ENCODE peak calls at places on chromosomes 11 and 22, in eight cellular contexts. I is A549, Z is kidney, F is OCI-LY7, C is stomach, U is cardiac muscle cell, O is left ventricle myocardium inferior, A is ovary. V is an unnamed sample. For H3K4me1, the result is how much of the 10 kb centered on the place peaks cover.

GRCh38 chr11:102254047-102254446 is 63.2 kb upstream of the BIRC3 start:
- DNase-seq in O (no peak), I (peak), A (no peak), U (no peak), Z (no peak), F (peak), C (no peak), V (no peak)

GRCh38 chr11:58576792-58577440 is 1.3 kb upstream of the LPXN start:
- DNase-seq in I (peak), A (no peak), Z (no peak), O (no peak), U (peak), F (peak), C (no peak), V (no peak)

GRCh38 chr11:72688486-72688885 is 14.3 kb upstream of the PDE2A start:
- DNase-seq in A (no peak), Z (peak), I (no peak), U (no peak), F (no peak), O (no peak), C (no peak), V (no peak)

GRCh38 chr11:108616549-108616948 is 23.0 kb upstream of the EXPH5 start:
- DNase-seq in F (no peak), O (no peak), Z (no peak), C (no peak), U (peak), I (peak), A (no peak), V (no peak)

GRCh38 chr22:22745225-22746060 is 101.0 kb downstream of the GGTLC2 start:
- DNase-seq in C (peak), I (peak), A (no peak), F (peak), Z (no peak), O (no peak), U (peak), V (no peak)

GRCh38 chr11:122796128-122796717 is 42.1 kb upstream of the CRTAM start:
- DNase-seq in O (peak), U (peak), C (peak), F (peak), A (no peak), Z (no peak), I (peak), V (no peak)

GRCh38 chr11:111913031-111913861 is 712 bp downstream of the HSPB2 start:
- DNase-seq in O (no peak), I (no peak), F (no peak), Z (peak), A (peak), U (peak), C (no peak), V (peak)

GRCh38 chr11:105609341-105609781 is 512 bp upstream of the GRIA4 start:
- DNase-seq in O (no peak), C (no peak), Z (no peak), A (no peak), I (no peak), F (no peak), U (peak), V (no peak)

GRCh38 chr11:74822187-74822586 is 73.5 kb downstream of the RNF169 start:
- DNase-seq in A (no peak), U (peak), F (no peak), Z (no peak), I (no peak), C (no peak), O (no peak), V (no peak)

GRCh38 chr11:46300270-46300669 is 22.8 kb downstream of the CREB3L1 start:
- DNase-seq in A (no peak), I (no peak), O (no peak), Z (no peak), F (no peak), U (no peak), C (no peak), V (no peak)

GRCh38 chr11:100863080-100863581 is 176.0 kb downstream of the ARHGAP42 start:
- DNase-seq in F (no peak), Z (peak), I (peak), C (peak), A (no peak), O (no peak), U (peak), V (peak)

GRCh38 chr11:63478896-63479295 is 12.1 kb downstream of the PLAAT5 start:
- DNase-seq in U (peak), Z (no peak), I (peak), O (no peak), F (peak), C (peak), A (peak), V (no peak)

GRCh38 chr11:74743640-74744039 is 5.0 kb upstream of the RNF169 start:
- DNase-seq in A (no peak), O (no peak), U (no peak), I (no peak), C (no peak), F (no peak), Z (no peak), V (no peak)

GRCh38 chr11:33857924-33858323 is 34.0 kb downstream of the LMO2 start:
- DNase-seq in F (peak), A (peak), U (peak), I (peak), O (peak), C (peak), Z (peak), V (peak)

GRCh38 chr11:36240178-36240577 is 49.0 kb downstream of the COMMD9 start:
- DNase-seq in C (no peak), Z (no peak), A (no peak), O (no peak), U (peak), F (no peak), I (no peak), V (no peak)

GRCh38 chr22:48588151-48588880 is 1239.4 kb downstream of the BRD1 start:
- DNase-seq in O (no peak), U (no peak), Z (peak), F (no peak), I (no peak), A (no peak), C (no peak), V (no peak)

GRCh38 chr22:42648368-42649260 is 578 bp downstream of the CYB5R3 start:
- DNase-seq in F (peak), U (peak), C (peak), Z (peak), O (peak), I (peak), A (peak), V (peak)

GRCh38 chr22:42649261-42650056 is at the start of gene CYB5R3:
- DNase-seq in A (peak), C (peak), F (peak), I (peak), O (peak), Z (peak), U (peak), V (peak)

GRCh38 chr22:42646569-42647525 is 2.3 kb downstream of the CYB5R3 start:
- DNase-seq in F (no peak), I (no peak), A (peak), O (peak), U (peak), Z (peak), C (peak), V (no peak)

GRCh38 chr22:42645938-42646568 is 3.1 kb downstream of the CYB5R3 start:
- DNase-seq in A (no peak), O (no peak), C (peak), U (no peak), I (no peak), Z (no peak), F (no peak), V (no peak)

GRCh38 chr22:42648017-42648367 is 1.2 kb downstream of the CYB5R3 start:
- DNase-seq in I (no peak), A (no peak), O (no peak), C (no peak), U (no peak), F (no peak), Z (no peak), V (no peak)
- H3K4me1 ChIP-seq in I (under half), A (under half), O (half or more), C (half or more), U (under half), F (under half), Z (under half), V (under half)

GRCh38 chr22:37740455-37741311 is 43.8 kb downstream of the TRIOBP start:
- DNase-seq in A (peak), U (no peak), C (no peak), I (no peak), O (no peak), F (no peak), Z (no peak), V (no peak)
- H3K4me1 ChIP-seq in A (under half), U (under half), C (half or more), I (under half), O (under half), F (under half), Z (under half), V (under half)

GRCh38 chr22:20247608-20248171 is 20.4 kb downstream of the RTN4R start:
- DNase-seq in O (no peak), F (no peak), A (no peak), U (no peak), I (no peak), Z (no peak), C (no peak), V (no peak)
- H3K4me1 ChIP-seq in O (under half), F (under half), A (under half), U (under half), I (under half), Z (under half), C (under half), V (under half)

DNA sequence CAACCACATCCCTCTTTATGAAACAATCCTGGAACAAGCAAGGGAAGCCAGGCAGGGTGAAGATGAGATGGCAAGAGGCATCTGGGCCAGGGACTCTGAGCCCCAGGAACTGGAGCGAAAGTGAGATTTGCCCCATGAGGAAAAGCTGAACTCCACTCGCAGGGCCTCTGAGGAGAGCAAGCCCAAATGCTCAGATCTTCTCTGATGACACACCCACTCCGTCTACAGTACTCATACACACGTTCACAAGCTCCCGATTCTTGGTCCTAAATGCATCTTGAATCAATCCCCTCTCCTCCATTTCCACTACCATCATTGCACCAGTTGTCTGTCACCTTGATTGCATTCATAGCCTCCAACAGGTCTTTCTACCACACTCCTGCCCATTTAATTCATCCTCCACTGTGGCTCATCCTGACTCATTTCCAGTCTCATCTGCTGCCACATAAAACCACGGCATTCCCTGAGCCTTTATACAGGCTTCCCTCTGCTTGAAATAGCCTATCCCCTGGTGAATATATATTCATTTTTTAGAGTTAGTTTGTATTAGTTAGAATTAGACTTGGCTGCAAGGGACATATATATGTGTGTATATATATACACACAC is 1.3 kb upstream of the APOA5 start:
- DNase-seq in I (no peak), U (no peak), Z (no peak), F (no peak), C (no peak), A (no peak), O (no peak), V (no peak)
- H3K4me1 ChIP-seq in I (under half), U (under half), Z (under half), F (under half), C (under half), A (under half), O (under half), V (under half)

GRCh38 chr11:131614514-131615085 is 244.2 kb downstream of the NTM start:
- DNase-seq in C (no peak), O (no peak), U (no peak), A (no peak), Z (no peak), I (no peak), F (no peak), V (no peak)

GRCh38 chr11:131612576-131612975 is 242.2 kb downstream of the NTM start:
- DNase-seq in C (no peak), I (no peak), O (peak), U (no peak), Z (no peak), A (no peak), F (no peak), V (no peak)

GRCh38 chr11:131606936-131607335 is 236.5 kb downstream of the NTM start:
- DNase-seq in C (no peak), F (no peak), A (no peak), O (no peak), Z (no peak), U (no peak), I (no peak), V (no peak)

GRCh38 chr11:131609921-131610320 is 239.5 kb downstream of the NTM start:
- DNase-seq in F (no peak), U (no peak), I (no peak), C (no peak), Z (no peak), O (no peak), A (no peak), V (no peak)

GRCh38 chr11:131609317-131609716 is 238.9 kb downstream of the NTM start:
- DNase-seq in U (peak), I (no peak), C (no peak), F (no peak), A (no peak), Z (no peak), O (no peak), V (no peak)
- H3K4me1 ChIP-seq in U (under half), I (under half), C (under half), F (under half), A (under half), Z (under half), O (under half), V (under half)

DNA sequence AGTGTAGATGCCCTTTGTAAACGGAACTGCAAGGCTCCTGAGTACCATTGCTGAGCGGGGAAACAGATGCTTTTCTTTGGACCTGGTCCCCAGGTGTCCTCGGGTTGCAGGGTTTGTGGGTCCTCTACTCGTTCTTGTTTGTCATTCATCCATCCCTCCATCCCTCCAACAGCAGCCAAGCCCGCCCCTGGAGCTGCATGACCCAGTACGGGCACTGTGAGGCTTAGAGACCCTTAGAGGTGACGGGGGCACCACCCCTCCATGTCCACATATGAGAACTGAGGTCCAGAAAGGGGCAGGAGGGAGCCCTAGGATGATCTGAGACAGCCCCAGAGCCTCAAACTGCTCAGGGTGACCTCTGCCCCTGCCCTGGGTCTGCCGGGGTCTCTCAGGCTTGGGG is 45.4 kb downstream of the WNT11 start:
- DNase-seq in I (no peak), C (no peak), U (no peak), O (no peak), Z (peak), A (no peak), F (no peak), V (no peak)
- H3K4me1 ChIP-seq in I (under half), C (under half), U (under half), O (under half), Z (under half), A (under half), F (under half), V (under half)

DNA sequence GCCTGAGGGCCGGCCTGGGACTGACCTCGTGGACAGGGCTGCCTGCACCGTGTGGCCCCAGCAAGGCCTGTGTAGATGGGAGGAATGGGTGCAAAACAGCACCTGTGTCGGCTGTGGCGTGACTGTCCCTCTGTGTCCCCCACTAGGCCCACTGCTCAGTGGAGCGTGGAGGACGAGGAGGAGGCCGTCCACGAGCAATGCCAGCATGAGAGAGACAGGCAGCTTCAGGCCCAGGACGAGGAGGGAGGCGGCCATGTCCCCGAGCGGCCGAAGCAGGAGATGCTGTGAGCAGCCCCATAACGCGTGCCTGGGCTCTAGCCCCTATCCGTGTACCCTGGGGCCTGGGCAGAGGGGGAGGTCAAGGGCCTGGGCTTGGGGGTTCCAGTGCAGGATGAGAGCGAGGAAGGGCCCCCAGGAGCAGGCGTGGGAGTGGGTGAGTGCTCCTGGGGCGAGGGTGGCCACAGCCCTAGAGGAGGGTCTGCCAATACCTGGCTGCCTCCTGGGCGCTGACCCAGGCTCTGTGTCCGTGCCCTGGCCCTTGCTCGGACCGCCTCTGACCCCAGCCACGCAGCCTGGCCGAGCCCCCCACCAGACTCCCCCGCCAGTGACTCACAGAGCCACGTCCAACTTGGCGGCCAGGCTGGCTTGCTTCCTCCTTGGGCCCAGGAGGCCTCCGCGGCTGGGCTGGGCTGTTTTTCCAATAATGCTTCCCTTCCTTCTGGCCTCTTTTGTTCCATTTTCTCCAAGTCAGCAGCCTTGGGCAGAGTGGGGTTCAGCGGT is 11.6 kb downstream of the PRR33 start:
- DNase-seq in O (peak), I (no peak), Z (peak), U (peak), F (no peak), C (no peak), A (peak), V (peak)
- H3K4me1 ChIP-seq in O (half or more), I (under half), Z (under half), U (under half), F (under half), C (half or more), A (under half), V (under half)

DNA sequence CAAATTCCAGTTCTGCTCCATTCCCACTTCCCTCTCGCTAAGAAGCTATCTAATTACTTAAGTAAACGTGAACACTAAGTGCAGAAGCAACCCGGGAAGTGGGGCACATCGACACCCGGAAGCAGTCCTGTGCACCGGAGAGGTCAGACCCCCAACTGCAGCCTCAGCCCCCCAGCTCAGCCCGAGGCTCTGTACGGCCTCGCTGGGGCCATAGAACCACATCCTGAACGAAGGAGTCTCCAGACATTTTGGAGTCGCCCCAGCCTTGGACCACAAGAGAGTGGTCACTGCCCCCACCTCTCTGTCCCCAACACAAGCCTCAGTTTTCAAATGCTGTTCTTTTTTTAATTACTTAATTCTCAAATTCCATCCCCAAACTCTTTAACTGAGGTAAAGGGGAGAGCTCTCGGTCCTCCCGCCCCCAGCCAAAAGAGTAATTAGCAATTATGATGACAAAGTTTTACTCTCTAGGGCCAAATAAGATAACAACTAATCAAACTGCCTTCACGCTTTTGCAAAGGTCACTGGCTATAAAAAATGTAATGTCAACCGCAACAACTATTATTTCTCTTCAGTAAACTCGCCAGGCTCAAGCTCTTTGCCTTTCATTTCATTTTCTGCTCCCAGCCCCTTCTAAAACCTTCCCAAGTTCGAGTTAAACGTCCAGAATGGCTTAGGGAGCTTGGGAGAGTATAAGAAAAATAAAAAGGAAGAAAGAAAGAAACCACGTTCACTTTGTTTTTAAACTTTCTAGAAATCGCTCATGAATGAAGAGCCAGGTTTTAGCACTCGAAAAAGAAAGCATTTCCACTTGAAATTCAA is 2.2 kb downstream of the PAX6 start:
- DNase-seq in F (no peak), A (no peak), C (no peak), O (no peak), U (no peak), Z (no peak), I (no peak), V (no peak)
- H3K4me1 ChIP-seq in F (under half), A (under half), C (half or more), O (half or more), U (under half), Z (under half), I (under half), V (half or more)

DNA sequence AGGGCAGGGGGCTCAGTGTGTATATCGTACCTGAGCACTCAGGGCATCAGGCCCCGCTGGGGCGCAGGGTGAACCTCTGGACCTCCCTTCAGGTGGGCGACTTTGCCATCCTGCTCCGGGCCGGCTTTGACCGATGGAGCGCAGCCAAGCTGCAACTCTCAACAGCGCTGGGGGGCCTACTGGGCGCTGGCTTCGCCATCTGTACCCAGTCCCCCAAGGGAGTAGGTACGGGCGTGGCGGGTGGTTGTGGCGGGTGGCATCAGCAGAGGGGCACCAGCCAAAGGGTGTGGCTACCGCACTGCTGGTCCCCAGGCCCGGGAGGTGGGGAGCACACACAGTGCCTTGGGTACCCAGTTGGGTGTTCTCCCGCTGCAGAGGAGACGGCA is 6.3 kb downstream of the SLC39A13 start:
- DNase-seq in A (no peak), I (no peak), C (no peak), Z (peak), F (no peak), O (no peak), U (no peak), V (no peak)
- H3K4me1 ChIP-seq in A (under half), I (under half), C (half or more), Z (under half), F (under half), O (half or more), U (under half), V (half or more)